ENCODE peak calls at places on chromosomes 4 and X, in four cellular contexts. N is HepG2, S is K562, U is GM12878. X is an unnamed sample.

GRCh38 chrX:44071847-44072545 is 98.8 kb upstream of the NDP start:
- DNase-seq in S (no peak), U (no peak), N (no peak), X (no peak)

GRCh38 chr4:155796031-155796430 is 37.2 kb downstream of the GUCY1B1 start:
- DNase-seq in S (no peak), N (peak), U (no peak), X (peak)

GRCh38 chr4:6250235-6250983 is 19.2 kb upstream of the WFS1 start:
- DNase-seq in U (peak), N (peak), S (peak), X (peak)

GRCh38 chr4:153114771-153115321 is 89.4 kb upstream of the TRIM2 start:
- DNase-seq in U (no peak), N (no peak), S (no peak), X (no peak)

GRCh38 chr4:142155347-142155746 is 519.0 kb downstream of the IL15 start:
- DNase-seq in N (no peak), S (no peak), U (no peak), X (no peak)

GRCh38 chr4:127856485-127857447 is 23.9 kb upstream of the PLK4 start:
- DNase-seq in U (peak), N (no peak), S (no peak), X (no peak)

GRCh38 chr4:178165251-178165650 is 723.0 kb upstream of the AGA start:
- DNase-seq in S (no peak), U (no peak), N (no peak), X (no peak)

GRCh38 chr4:147138171-147138570 is 192.5 kb upstream of the TTC29 start:
- DNase-seq in N (no peak), U (no peak), S (no peak), X (no peak)

GRCh38 chr4:19857405-19857804 is 394.3 kb upstream of the SLIT2 start:
- DNase-seq in U (no peak), N (no peak), S (no peak), X (no peak)

GRCh38 chr4:3855646-3856045 is 89.5 kb downstream of the ADRA2C start:
- DNase-seq in U (no peak), N (no peak), S (no peak), X (no peak)

GRCh38 chrX:74535211-74535621 is 79.2 kb downstream of the RLIM start:
- DNase-seq in U (no peak), S (peak), N (peak), X (peak)

GRCh38 chrX:39399387-39399786 is 598.1 kb downstream of the MID1IP1 start:
- DNase-seq in U (no peak), S (no peak), N (no peak), X (no peak)

GRCh38 chr4:8236141-8236919 is 33.2 kb upstream of the HTRA3 start:
- DNase-seq in N (no peak), U (no peak), S (peak), X (no peak)

GRCh38 chr4:79763486-79764075 is 309.4 kb downstream of the ANTXR2 start:
- DNase-seq in U (no peak), N (no peak), S (no peak), X (no peak)

GRCh38 chr4:13522282-13523104 is 21.8 kb downstream of the NKX3-2 start:
- DNase-seq in N (no peak), S (peak), U (no peak), X (no peak)

GRCh38 chr4:101724093-101724492 is 66.4 kb upstream of the BANK1 start:
- DNase-seq in U (no peak), S (no peak), N (no peak), X (no peak)

GRCh38 chrX:136251042-136251991 is at the start of gene MAP7D3:
- DNase-seq in U (no peak), S (peak), N (no peak), X (peak)

GRCh38 chrX:30653415-30654131 is at the start of gene GK:
- DNase-seq in S (peak), N (no peak), U (no peak), X (peak)

GRCh38 chr4:79823148-79823763 is 249.8 kb downstream of the ANTXR2 start:
- DNase-seq in U (no peak), N (no peak), S (no peak), X (no peak)

GRCh38 chr4:185839770-185840169 is 27.8 kb upstream of the SORBS2 start:
- DNase-seq in N (no peak), S (no peak), U (no peak), X (peak)

GRCh38 chr4:139734875-139735380 is 69.3 kb downstream of the MGST2 start:
- DNase-seq in S (no peak), N (no peak), U (no peak), X (peak)

GRCh38 chrX:80765226-80765625 is 44.5 kb downstream of the BRWD3 start:
- DNase-seq in S (no peak), U (no peak), N (peak), X (no peak)

GRCh38 chrX:153941331-153942252 is 2.9 kb downstream of the RENBP start:
- DNase-seq in N (peak), S (peak), U (no peak), X (no peak)

GRCh38 chr4:36206586-36206985 is 37.7 kb downstream of the ARAP2 start:
- DNase-seq in S (no peak), U (no peak), N (no peak), X (no peak)

GRCh38 chr4:139403457-139403856 is 50.5 kb upstream of the RAB33B start:
- DNase-seq in N (no peak), U (no peak), S (no peak), X (no peak)

GRCh38 chr4:136803430-136803829 is 728.9 kb downstream of the PCDH18 start:
- DNase-seq in U (no peak), S (no peak), N (no peak), X (no peak)

GRCh38 chr4:114615435-114615834 is 16.8 kb downstream of the UGT8 start:
- DNase-seq in U (no peak), S (no peak), N (peak), X (no peak)
- TF ChIP-seq SP1 in U (no peak), S (no peak), N (no peak), X (no peak)

DNA sequence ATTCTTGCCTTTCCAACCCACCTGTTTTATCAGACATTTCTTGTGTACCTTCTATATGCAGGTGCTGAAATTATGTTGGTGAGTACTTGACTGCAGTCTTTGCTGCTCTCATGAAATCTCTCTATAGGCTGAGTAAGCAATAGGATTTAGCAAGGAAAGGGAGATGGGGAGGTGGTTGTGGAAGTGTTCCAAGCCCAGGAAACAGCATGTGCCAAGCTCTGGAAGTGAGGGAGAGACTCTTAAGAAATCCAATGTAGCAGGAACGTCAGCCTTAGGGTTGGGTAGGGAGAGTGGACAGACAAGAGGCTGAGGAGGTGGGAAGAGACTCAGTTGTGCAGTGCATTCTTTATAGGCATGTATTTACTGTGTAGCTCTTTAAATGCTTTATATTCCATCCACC is 5.6 kb downstream of the SEPTIN11 start:
- DNase-seq in U (no peak), N (no peak), S (no peak), X (no peak)
- TF ChIP-seq FOXK2 in U (no peak), N (no peak), S (no peak), X (no peak)

GRCh38 chrX:119325456-119325855 is 73.7 kb upstream of the SLC25A43 start:
- DNase-seq in S (no peak), N (no peak), U (no peak), X (no peak)
- TF ChIP-seq SP1 in S (no peak), N (no peak), U (no peak), X (no peak)

DNA sequence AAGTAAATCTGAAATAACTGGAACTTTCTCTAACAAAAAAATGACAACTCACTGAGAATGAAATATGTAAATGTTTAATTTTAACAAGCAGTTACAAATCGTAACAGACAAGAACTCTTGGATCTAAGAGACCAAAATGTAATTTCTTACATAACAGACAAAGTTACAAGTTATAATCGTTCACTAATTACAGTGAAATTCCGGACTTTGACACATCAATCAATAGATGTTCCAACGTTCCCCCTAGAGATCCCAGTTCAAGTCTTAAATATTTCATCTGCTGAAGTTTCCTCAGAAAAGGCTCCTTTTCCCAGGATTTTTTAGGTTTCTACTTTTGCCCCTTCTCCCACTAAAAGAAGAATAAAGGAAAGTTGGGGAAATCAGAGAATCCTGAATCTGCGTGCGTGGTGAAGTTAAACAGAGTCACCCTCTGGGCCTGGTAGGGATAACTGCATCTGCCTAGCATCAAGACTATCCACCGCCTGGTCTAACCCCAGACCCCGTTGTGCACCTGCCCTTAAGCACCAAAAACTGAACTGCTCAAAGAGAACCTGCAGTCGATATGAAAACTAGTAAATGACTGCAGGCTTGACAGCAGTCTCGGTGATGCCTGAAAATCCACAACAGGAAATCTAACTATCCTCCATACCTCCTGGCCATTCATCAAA is 2.3 kb downstream of the IRF2 start:
- DNase-seq in U (no peak), N (no peak), S (no peak), X (peak)
- TF ChIP-seq FOXK2 in U (no peak), N (no peak), S (no peak), X (no peak)

GRCh38 chr4:122577189-122577553 is 43.7 kb downstream of the IL21 start:
- DNase-seq in S (no peak), N (no peak), U (no peak), X (no peak)

GRCh38 chr4:122577808-122578781 is 42.8 kb downstream of the IL21 start:
- DNase-seq in U (no peak), N (peak), S (peak), X (peak)

DNA sequence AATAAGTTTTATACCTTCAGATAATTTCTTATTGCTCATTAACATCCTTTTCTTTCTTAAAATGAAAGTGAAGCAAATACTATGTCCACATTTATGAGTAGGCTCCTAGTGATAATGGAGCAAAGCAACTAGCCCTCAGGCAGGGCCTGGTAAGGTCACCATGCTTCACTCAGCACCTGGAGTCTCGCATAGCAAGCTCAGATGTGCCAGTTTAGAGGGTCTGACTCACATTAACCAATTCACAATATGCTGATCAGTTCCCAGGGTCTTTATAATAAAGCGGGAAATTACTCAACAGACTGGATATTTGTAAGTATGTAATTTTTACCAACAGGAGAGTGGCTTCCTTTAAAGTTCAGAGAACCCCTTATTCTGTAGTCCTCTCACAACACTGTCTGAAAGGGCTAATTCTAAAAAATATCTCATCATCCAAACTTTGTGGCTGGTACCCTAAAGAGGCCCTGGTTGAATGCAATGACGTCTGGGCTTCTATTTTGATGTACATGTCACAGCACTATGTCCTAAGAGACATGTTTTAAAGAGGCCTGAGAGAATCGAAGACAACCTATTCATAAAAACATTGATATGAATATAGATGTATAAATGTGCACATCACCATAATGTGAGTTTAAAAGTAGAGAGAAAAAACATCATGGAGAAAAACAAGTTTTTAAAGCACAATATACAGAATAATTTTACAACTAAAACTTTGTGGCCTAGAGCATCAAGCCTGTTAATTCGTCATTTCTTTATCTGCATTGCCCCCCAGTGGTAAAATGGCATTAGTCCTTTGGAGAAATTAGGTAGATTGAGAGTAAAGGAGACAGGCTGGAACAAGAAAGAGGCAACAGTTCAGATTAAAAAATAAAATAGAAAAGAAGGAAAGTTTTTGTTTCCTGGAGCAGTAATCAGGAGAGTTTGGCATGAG is 44.3 kb downstream of the IL21 start:
- DNase-seq in U (no peak), N (peak), S (peak), X (peak)
- TF ChIP-seq SP1 in U (no peak), N (no peak), S (no peak), X (no peak)

GRCh38 chr4:75696551-75696950 is 23.3 kb upstream of the G3BP2 start:
- DNase-seq in N (no peak), U (no peak), S (no peak), X (no peak)
- TF ChIP-seq FOXK2 in N (no peak), U (no peak), S (no peak), X (no peak)

DNA sequence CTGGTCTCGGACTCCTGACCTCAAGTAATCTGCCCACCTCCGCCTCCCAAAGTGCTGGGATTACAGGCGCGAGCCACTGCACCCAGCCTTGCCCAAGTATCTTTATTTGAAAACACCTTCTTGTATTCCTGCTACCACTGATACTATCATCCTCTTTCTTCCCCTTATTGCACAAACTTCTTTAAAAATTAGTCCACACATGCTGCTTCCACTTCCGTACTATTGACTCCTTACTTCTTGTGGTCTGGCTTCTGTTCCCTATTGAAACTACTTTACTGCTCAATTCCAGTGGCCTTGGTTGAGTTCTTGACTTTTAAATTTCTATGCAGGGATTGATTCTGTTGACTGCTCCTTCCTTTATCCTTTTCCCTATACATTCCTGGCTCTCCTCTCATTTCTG is 38.8 kb downstream of the MTM1 start:
- DNase-seq in U (no peak), S (no peak), N (no peak), X (no peak)
- TF ChIP-seq SP1 in U (no peak), S (no peak), N (no peak), X (no peak)

GRCh38 chrX:13167444-13168207 is 123.2 kb upstream of the FAM9C start:
- DNase-seq in N (no peak), S (no peak), U (no peak), X (no peak)

GRCh38 chrX:13164611-13165010 is 120.2 kb upstream of the FAM9C start:
- DNase-seq in N (no peak), U (no peak), S (no peak), X (no peak)

GRCh38 chrX:13165266-13165665 is 120.8 kb upstream of the FAM9C start:
- DNase-seq in U (no peak), N (no peak), S (no peak), X (no peak)

GRCh38 chrX:13168276-13168675 is 123.9 kb upstream of the FAM9C start:
- DNase-seq in S (no peak), U (no peak), N (no peak), X (no peak)

GRCh38 chrX:13165747-13166146 is 121.3 kb upstream of the FAM9C start:
- DNase-seq in S (no peak), U (no peak), N (no peak), X (no peak)
- TF ChIP-seq FOXK2 in S (no peak), U (no peak), N (no peak), X (no peak)

DNA sequence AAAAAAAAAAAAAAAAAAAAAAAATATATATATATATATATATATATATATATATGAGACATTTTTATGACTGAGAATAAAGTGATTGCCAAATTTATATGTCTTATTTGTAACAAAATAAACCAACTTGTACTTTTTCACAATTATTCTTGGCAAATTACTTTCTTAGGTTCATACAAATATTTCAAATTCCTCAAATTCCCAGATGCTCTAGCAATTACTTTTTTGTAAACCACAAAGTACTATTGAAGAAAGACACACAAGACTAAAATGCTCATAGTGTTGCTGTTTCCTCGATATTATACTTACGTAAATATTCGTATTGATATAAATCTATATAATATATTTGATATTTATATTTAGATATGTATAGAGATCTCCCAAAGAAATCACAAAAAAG is 390.0 kb downstream of the FAT4 start:
- DNase-seq in U (no peak), S (no peak), N (no peak), X (no peak)
- TF ChIP-seq SP1 in U (no peak), S (no peak), N (no peak), X (no peak)